ENCODE peak calls at places on chromosomes 7 and 10, in four cellular contexts. One of them, this sample, is unnamed.
A peak's percentile ranks its signal among the peaks of the same experiment; 100 is the strongest.

GRCh38 chr10:55989188-55989587 is 371.9 kb downstream of the ZWINT start:
- DNase-seq in IMR-90: no peak
- DNase-seq in H1: no peak
- DNase-seq in H9: no peak
- DNase-seq in this sample: no peak

GRCh38 chr7:102981451-102981850 is 68.7 kb downstream of the LRRC17 start:
- DNase-seq in IMR-90: no peak
- DNase-seq in H1: no peak
- DNase-seq in H9: no peak
- DNase-seq in this sample: no peak

GRCh38 chr10:6053816-6054581 is 8.2 kb downstream of the IL2RA start:
- DNase-seq in IMR-90: no peak
- DNase-seq in H1: peak; percentile 34
- DNase-seq in H9: no peak
- DNase-seq in this sample: no peak

GRCh38 chr7:149719912-149720335 is 53.5 kb downstream of the ZNF467 start:
- DNase-seq in IMR-90: no peak
- DNase-seq in H1: no peak
- DNase-seq in H9: peak; percentile 19
- DNase-seq in this sample: peak; percentile 65

GRCh38 chr7:81478664-81479063 is 291.2 kb downstream of the HGF start:
- DNase-seq in IMR-90: peak; percentile 18
- DNase-seq in H1: no peak
- DNase-seq in H9: no peak
- DNase-seq in this sample: no peak

GRCh38 chr10:88810196-88810961 is 7.8 kb downstream of the LIPM start:
- DNase-seq in IMR-90: peak; percentile 72
- DNase-seq in H1: no peak
- DNase-seq in H9: peak; percentile 38
- DNase-seq in this sample: peak; percentile 80

GRCh38 chr10:49408437-49409306 is 12.8 kb upstream of the DRGX start:
- DNase-seq in IMR-90: no peak
- DNase-seq in H1: peak; percentile 62
- DNase-seq in H9: peak; percentile 64
- DNase-seq in this sample: peak; percentile 68

GRCh38 chr7:23514755-23515154 is 17.0 kb downstream of the TRA2A start:
- DNase-seq in IMR-90: no peak
- DNase-seq in H1: no peak
- DNase-seq in H9: no peak
- DNase-seq in this sample: no peak

GRCh38 chr10:129954916-129955315 is 9.2 kb downstream of the EBF3 start:
- DNase-seq in IMR-90: no peak
- DNase-seq in H1: no peak
- DNase-seq in H9: no peak
- DNase-seq in this sample: no peak

GRCh38 chr10:10256860-10257259 is 760.8 kb upstream of the CELF2 start:
- DNase-seq in IMR-90: no peak
- DNase-seq in H1: no peak
- DNase-seq in H9: no peak
- DNase-seq in this sample: no peak

GRCh38 chr10:17022898-17023297 is 106.7 kb downstream of the CUBN start:
- DNase-seq in IMR-90: no peak
- DNase-seq in H1: peak; percentile 40
- DNase-seq in H9: no peak
- DNase-seq in this sample: peak; percentile 45

GRCh38 chr10:132938472-132939329 is 3.7 kb downstream of the CFAP46 start:
- DNase-seq in IMR-90: no peak
- DNase-seq in H1: peak; percentile 78
- DNase-seq in H9: peak; percentile 87
- DNase-seq in this sample: peak; percentile 85

DNA sequence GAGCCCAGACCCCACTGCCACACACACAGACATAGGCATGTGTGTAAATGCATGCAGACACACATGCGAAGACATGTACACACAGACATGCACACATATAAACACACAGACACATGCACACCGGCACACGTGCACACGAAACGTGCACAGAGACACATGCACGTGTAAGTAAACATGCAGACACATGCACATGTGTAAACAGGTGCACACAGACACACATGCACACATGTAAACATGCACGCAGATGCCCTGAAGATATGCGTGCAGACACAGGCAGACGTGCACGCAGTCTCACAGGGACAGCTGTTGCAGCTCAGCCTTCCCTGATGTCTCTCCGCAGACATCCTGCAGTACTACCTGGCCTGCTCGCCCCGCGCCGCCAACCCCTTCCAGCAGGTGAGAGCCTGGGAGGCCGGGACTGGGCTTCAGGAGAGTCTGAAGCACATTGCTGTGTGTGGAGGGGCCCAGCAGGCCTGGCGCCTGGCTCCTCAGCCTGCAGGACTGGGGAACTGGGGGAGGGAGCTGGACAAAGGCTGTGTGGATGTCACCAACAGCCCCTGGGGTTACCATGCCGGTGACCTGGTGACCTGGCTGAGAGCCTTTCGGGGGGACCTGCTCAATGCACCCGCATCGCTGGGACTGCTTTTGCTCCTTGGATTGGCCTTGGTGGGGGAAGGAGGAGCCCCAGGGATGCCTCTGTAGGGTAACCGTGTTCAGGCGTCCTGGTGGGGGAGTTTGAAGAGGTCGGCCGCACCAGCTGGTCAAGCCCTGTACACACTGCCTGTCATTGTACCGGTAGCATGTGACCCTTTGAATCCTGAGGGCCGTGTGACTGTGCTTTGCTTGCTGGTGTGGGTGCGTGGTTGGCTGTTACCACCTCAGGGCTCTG is 20.3 kb downstream of the TTYH3 start:
- DNase-seq in IMR-90: no peak
- DNase-seq in H1: no peak
- DNase-seq in H9: no peak
- DNase-seq in this sample: no peak
- H3K18ac ChIP-seq in IMR-90: no peak overlapping the region
- H3K18ac ChIP-seq in H1: no peak overlapping the region
- H3K18ac ChIP-seq in H9: no peak overlapping the region
- H3K18ac ChIP-seq in this sample: no peak overlapping the region

GRCh38 chr10:128897414-128897928 is 569.6 kb upstream of the MGMT start:
- DNase-seq in IMR-90: no peak
- DNase-seq in H1: no peak
- DNase-seq in H9: no peak
- DNase-seq in this sample: peak; percentile 20
- H4K5ac ChIP-seq in IMR-90: no peak overlapping the region
- H4K5ac ChIP-seq in H1: no peak overlapping the region
- H4K5ac ChIP-seq in H9: no peak overlapping the region
- H4K5ac ChIP-seq in this sample: no peak overlapping the region

DNA sequence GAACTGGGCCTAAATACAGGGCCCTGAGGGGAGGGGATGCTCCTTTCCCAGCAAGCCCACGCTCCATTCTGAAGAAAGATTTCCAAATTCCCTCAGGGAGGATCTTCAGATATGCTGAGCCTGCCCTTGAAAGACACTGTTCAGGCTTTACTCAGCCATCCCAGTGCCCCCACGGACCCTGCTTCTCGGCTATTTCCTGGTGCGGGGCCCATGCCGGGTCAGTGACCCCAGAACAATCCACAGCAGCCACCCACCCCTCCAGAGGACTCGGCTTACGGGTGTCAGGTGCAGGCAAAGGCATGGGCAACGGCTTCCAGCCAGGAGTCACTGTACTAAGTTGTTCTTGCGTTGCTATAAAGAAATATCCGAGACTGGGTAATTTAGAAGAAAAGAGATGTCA is 137.1 kb downstream of the OAT start:
- DNase-seq in IMR-90: no peak
- DNase-seq in H1: no peak
- DNase-seq in H9: no peak
- DNase-seq in this sample: no peak
- H3K18ac ChIP-seq in IMR-90: no peak overlapping the region
- H3K18ac ChIP-seq in H1: no peak overlapping the region
- H3K18ac ChIP-seq in H9: no peak overlapping the region
- H3K18ac ChIP-seq in this sample: no peak overlapping the region

GRCh38 chr7:204326-204725 is 12.0 kb downstream of the FAM20C start:
- DNase-seq in IMR-90: no peak
- DNase-seq in H1: no peak
- DNase-seq in H9: no peak
- DNase-seq in this sample: no peak

GRCh38 chr7:199465-200249 is 7.3 kb downstream of the FAM20C start:
- DNase-seq in IMR-90: no peak
- DNase-seq in H1: no peak
- DNase-seq in H9: no peak
- DNase-seq in this sample: no peak

GRCh38 chr7:197413-198335 is 5.3 kb downstream of the FAM20C start:
- DNase-seq in IMR-90: no peak
- DNase-seq in H1: no peak
- DNase-seq in H9: no peak
- DNase-seq in this sample: no peak

GRCh38 chr7:200290-200689 is 7.9 kb downstream of the FAM20C start:
- DNase-seq in IMR-90: no peak
- DNase-seq in H1: no peak
- DNase-seq in H9: peak; percentile 54
- DNase-seq in this sample: peak; percentile 19

DNA sequence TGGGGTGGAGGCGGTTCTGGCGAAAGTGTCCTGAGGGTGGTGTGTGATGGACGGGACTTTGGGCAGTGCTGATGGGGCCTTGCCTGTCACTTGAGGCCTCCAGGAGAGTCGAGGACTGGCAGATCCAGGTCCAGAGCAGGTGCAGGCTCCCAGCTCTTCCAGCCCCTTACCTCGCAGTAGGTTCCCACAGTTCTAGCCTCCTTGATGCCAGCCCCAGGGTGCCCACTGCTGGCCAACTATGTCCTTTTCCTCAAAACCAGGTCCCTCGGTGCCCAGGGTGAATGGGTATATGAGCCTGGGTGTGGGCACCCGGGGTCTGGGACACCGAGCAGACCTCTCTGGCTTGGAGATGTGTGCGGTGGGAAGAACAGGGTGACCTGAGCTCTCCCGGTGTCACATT is 8.3 kb downstream of the FAM20C start:
- DNase-seq in IMR-90: no peak
- DNase-seq in H1: no peak
- DNase-seq in H9: no peak
- DNase-seq in this sample: no peak
- H4K5ac ChIP-seq in IMR-90: no peak overlapping the region
- H4K5ac ChIP-seq in H1: no peak overlapping the region
- H4K5ac ChIP-seq in H9: no peak overlapping the region
- H4K5ac ChIP-seq in this sample: no peak overlapping the region

GRCh38 chr10:127151981-127152699 is 44.3 kb downstream of the INSYN2A start:
- DNase-seq in IMR-90: peak; percentile 72
- DNase-seq in H1: no peak
- DNase-seq in H9: no peak
- DNase-seq in this sample: peak; percentile 48
- H3K18ac ChIP-seq in IMR-90: peak overlapping the region; percentile 6
- H3K18ac ChIP-seq in H1: no peak overlapping the region
- H3K18ac ChIP-seq in H9: no peak overlapping the region
- H3K18ac ChIP-seq in this sample: no peak overlapping the region

DNA sequence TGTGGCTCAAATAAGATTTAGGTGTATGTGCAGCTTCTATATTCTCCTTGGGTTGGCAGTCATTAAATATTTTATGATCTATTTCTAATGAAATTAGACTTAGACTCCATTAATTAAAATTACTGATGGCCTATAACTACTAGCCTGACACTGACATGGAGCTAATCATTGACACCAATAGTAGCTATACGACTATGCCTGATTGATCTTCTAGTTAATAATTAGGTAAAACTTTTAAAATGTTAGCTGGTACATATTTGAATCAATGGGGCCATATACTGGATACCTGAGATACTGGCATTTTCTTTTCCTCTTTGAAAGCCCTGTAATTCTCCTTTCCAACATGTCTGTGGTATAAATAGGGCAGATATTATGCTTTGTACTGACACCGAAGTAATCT is 14.4 kb downstream of the WEE2 start:
- DNase-seq in IMR-90: no peak
- DNase-seq in H1: no peak
- DNase-seq in H9: no peak
- DNase-seq in this sample: no peak
- H4K5ac ChIP-seq in IMR-90: no peak overlapping the region
- H4K5ac ChIP-seq in H1: no peak overlapping the region
- H4K5ac ChIP-seq in H9: no peak overlapping the region
- H4K5ac ChIP-seq in this sample: no peak overlapping the region

GRCh38 chr10:34722404-34722803 is 92.7 kb downstream of the PARD3 start:
- DNase-seq in IMR-90: no peak
- DNase-seq in H1: peak; percentile 19
- DNase-seq in H9: no peak
- DNase-seq in this sample: no peak

GRCh38 chr10:34719336-34719735 is 95.8 kb downstream of the PARD3 start:
- DNase-seq in IMR-90: no peak
- DNase-seq in H1: no peak
- DNase-seq in H9: no peak
- DNase-seq in this sample: no peak

GRCh38 chr10:34719746-34720145 is 95.3 kb downstream of the PARD3 start:
- DNase-seq in IMR-90: no peak
- DNase-seq in H1: no peak
- DNase-seq in H9: no peak
- DNase-seq in this sample: no peak

GRCh38 chr10:34723746-34724145 is 91.3 kb downstream of the PARD3 start:
- DNase-seq in IMR-90: peak; percentile 78
- DNase-seq in H1: peak; percentile 40
- DNase-seq in H9: no peak
- DNase-seq in this sample: peak; percentile 62

DNA sequence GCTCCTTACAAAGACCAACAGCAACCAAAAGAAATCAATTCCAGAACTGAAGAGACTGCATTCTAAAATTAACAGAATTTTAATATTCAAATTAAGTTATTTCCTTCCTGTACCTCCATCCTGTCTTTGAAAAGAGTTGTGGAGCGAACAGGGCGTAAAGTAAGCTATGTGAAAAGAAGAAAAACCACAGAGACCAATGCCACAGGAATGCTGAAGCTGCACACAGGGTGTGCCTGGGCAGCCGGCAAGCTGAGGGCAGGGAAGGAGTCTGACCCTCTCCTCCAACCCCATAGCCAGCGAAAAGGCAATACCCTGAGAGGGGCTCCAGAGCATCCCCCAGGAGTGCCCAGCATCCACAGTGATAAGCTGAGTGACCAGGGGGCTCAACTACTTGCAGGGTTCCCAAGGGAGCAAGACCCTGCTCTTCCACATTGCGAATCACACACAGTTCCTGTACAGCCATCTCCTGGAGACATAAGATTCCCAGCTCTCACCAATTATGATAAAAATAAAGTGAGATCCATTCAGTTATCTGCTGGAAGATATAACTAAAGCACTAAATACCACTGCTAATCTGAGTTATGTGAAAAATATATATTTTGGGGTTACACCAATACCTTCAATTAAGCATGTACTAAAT is 93.8 kb downstream of the PARD3 start:
- DNase-seq in IMR-90: peak; percentile 68
- DNase-seq in H1: no peak
- DNase-seq in H9: no peak
- DNase-seq in this sample: no peak
- H3K18ac ChIP-seq in IMR-90: no peak overlapping the region
- H3K18ac ChIP-seq in H1: no peak overlapping the region
- H3K18ac ChIP-seq in H9: no peak overlapping the region
- H3K18ac ChIP-seq in this sample: no peak overlapping the region

This sample was measured in mesendoderm.